ENCODE peak calls at places on chromosomes 2 and 18, in eight cellular contexts. U is right cardiac atrium; B is Right ventricle myocardium superior; X is aorta; H is CD4-positive, alpha-beta T cell; Z is left cardiac atrium; G is gastrocnemius medialis; L is mucosa of descending colon. E is an unnamed sample.

GRCh38 chr18:36298113-36298701 is 694 bp downstream of the FHOD3 start:
- ATAC-seq in B (peak; percentile 25), U (peak; percentile 5), G (peak; percentile 36), L (peak; percentile 34), X (peak; percentile 30), H (no peak), Z (peak; percentile 24), E (peak; percentile 27)

GRCh38 chr2:99141110-99142108 is at the start of gene C2orf15:
- ATAC-seq in L (peak; percentile 97), B (peak; percentile 99), X (peak; percentile 97), G (peak; percentile 96), H (peak; percentile 85), Z (peak; percentile 97), U (peak; percentile 99), E (peak; percentile 98)

GRCh38 chr18:36419913-36420531 is 122.5 kb downstream of the FHOD3 start:
- ATAC-seq in Z (peak; percentile 25), H (no peak), X (peak; percentile 42), U (peak; percentile 32), B (peak; percentile 35), G (peak; percentile 93), L (peak; percentile 98), E (peak; percentile 97)

GRCh38 chr2:240876475-240877251 is 8.0 kb downstream of the AGXT start:
- ATAC-seq in X (peak; percentile 5), H (no peak), B (peak; percentile 41), Z (peak; percentile 66), L (peak; percentile 78), U (peak; percentile 30), G (no peak), E (no peak)

GRCh38 chr18:2410688-2411087 is 160.6 kb downstream of the METTL4 start:
- ATAC-seq in H (no peak), U (no peak), X (no peak), G (no peak), B (no peak), Z (no peak), L (no peak), E (peak; percentile 55)

GRCh38 chr18:69956037-69956436 is 8.4 kb upstream of the CD226 start:
- ATAC-seq in H (peak; percentile 15), G (no peak), U (no peak), B (no peak), L (peak; percentile 35), Z (no peak), X (no peak), E (no peak)

GRCh38 chr2:65647249-65647842 is 214.9 kb upstream of the SPRED2 start:
- ATAC-seq in U (no peak), B (no peak), Z (no peak), X (no peak), L (no peak), H (no peak), G (no peak), E (no peak)

GRCh38 chr18:68916734-68917133 is 118.9 kb downstream of the CCDC102B start:
- ATAC-seq in Z (no peak), B (no peak), H (no peak), U (no peak), L (no peak), G (no peak), X (no peak), E (peak; percentile 45)

GRCh38 chr2:3222636-3223035 is 155.0 kb downstream of the EIPR1 start:
- ATAC-seq in B (no peak), X (no peak), L (peak; percentile 30), Z (no peak), G (no peak), H (peak; percentile 81), U (no peak), E (no peak)

GRCh38 chr18:48080546-48080945 is 150.1 kb upstream of the SMAD2 start:
- ATAC-seq in X (no peak), Z (no peak), U (no peak), G (no peak), L (no peak), B (no peak), H (no peak), E (no peak)

GRCh38 chr18:51711298-51711889 is 513.9 kb upstream of the MEX3C start:
- ATAC-seq in U (no peak), H (no peak), L (no peak), G (no peak), B (no peak), X (no peak), Z (no peak), E (no peak)

GRCh38 chr18:35756506-35757117 is 175.1 kb downstream of the GALNT1 start:
- ATAC-seq in X (peak; percentile 81), G (peak; percentile 66), U (peak; percentile 84), L (peak; percentile 77), H (peak; percentile 57), Z (peak; percentile 70), B (peak; percentile 91), E (peak; percentile 63)

GRCh38 chr2:169709970-169710369 is 15.7 kb downstream of the PHOSPHO2 start:
- ATAC-seq in H (no peak), B (no peak), L (peak; percentile 16), G (no peak), X (no peak), Z (no peak), U (no peak), E (no peak)

GRCh38 chr18:2002178-2002577 is 569.1 kb downstream of the METTL4 start:
- ATAC-seq in H (no peak), X (peak; percentile 33), L (no peak), Z (peak; percentile 19), B (peak; percentile 87), U (peak; percentile 87), G (peak; percentile 33), E (no peak)

GRCh38 chr18:63465059-63465458 is 11.7 kb upstream of the SERPINB5 start:
- ATAC-seq in Z (no peak), G (no peak), B (no peak), L (no peak), X (no peak), H (no peak), U (no peak), E (peak; percentile 20)

GRCh38 chr18:34397286-34397896 is 172.7 kb upstream of the NOL4 start:
- ATAC-seq in Z (no peak), H (no peak), U (no peak), G (no peak), X (no peak), B (no peak), L (peak; percentile 20), E (no peak)

GRCh38 chr18:58417752-58418151 is 211.1 kb downstream of the ALPK2 start:
- ATAC-seq in L (no peak), U (no peak), B (no peak), Z (no peak), H (no peak), G (no peak), X (no peak), E (no peak)

GRCh38 chr18:11955299-11956029 is 25.8 kb upstream of the IMPA2 start:
- ATAC-seq in U (peak; percentile 43), G (no peak), H (no peak), Z (no peak), X (no peak), B (no peak), L (no peak), E (peak; percentile 68)

GRCh38 chr2:223472771-223473170 is 129.4 kb downstream of the SCG2 start:
- ATAC-seq in H (no peak), L (no peak), Z (no peak), X (no peak), U (no peak), G (no peak), B (no peak), E (no peak)

GRCh38 chr18:63150942-63151421 is 168.6 kb downstream of the BCL2 start:
- ATAC-seq in L (no peak), H (no peak), Z (no peak), G (no peak), X (no peak), U (no peak), B (no peak), E (no peak)

GRCh38 chr18:22283397-22283796 is 114.0 kb downstream of the GATA6 start:
- ATAC-seq in L (peak; percentile 3), B (no peak), Z (no peak), G (no peak), H (no peak), X (no peak), U (no peak), E (no peak)

GRCh38 chr2:218732761-218733158 is 22.1 kb downstream of the TTLL4 start:
- ATAC-seq in Z (no peak), X (no peak), U (no peak), H (no peak), G (no peak), L (peak; percentile 38), B (no peak), E (no peak)

GRCh38 chr2:96580771-96581170 is 44.2 kb downstream of the ARID5A start:
- ATAC-seq in G (no peak), B (peak; percentile 39), L (peak; percentile 9), X (no peak), H (no peak), U (peak; percentile 66), Z (no peak), E (no peak)

GRCh38 chr2:18910843-18911242 is 321.5 kb upstream of the NT5C1B start:
- ATAC-seq in G (peak; percentile 33), L (no peak), U (no peak), H (no peak), X (no peak), B (no peak), Z (no peak), E (no peak)

GRCh38 chr2:106885981-106886915 is at the start of gene ST6GAL2:
- ATAC-seq in L (peak; percentile 72), U (peak; percentile 72), B (peak; percentile 63), Z (peak; percentile 71), H (no peak), X (peak; percentile 86), G (no peak), E (peak; percentile 62)

GRCh38 chr2:230748087-230748486 is 35.4 kb downstream of the CAB39 start:
- ATAC-seq in U (no peak), B (no peak), X (no peak), H (no peak), G (no peak), Z (no peak), L (no peak), E (peak; percentile 74)

GRCh38 chr2:27973592-27973991 is 83.1 kb downstream of the BABAM2 start:
- ATAC-seq in Z (no peak), X (no peak), B (no peak), U (no peak), G (no peak), H (no peak), L (no peak), E (peak; percentile 38)

GRCh38 chr2:56382466-56382865 is 198.7 kb downstream of the CCDC85A start:
- ATAC-seq in B (no peak), H (no peak), L (peak; percentile 97), Z (no peak), G (no peak), U (no peak), X (no peak), E (no peak)

GRCh38 chr2:9318461-9319337 is 104.6 kb downstream of the ITGB1BP1 start:
- ATAC-seq in Z (peak; percentile 80), B (peak; percentile 80), U (peak; percentile 85), X (peak; percentile 47), L (peak; percentile 82), H (no peak), G (peak; percentile 71), E (peak; percentile 3)

GRCh38 chr18:23354625-23355024 is 98.5 kb upstream of the RIOK3 start:
- ATAC-seq in L (no peak), Z (no peak), G (no peak), H (no peak), B (no peak), X (no peak), U (no peak), E (no peak)

GRCh38 chr18:35063875-35064274 is 22.7 kb downstream of the MAPRE2 start:
- ATAC-seq in Z (no peak), B (peak; percentile 14), H (no peak), X (no peak), U (no peak), G (no peak), L (no peak), E (no peak)

GRCh38 chr2:213229814-213230213 is 54.5 kb upstream of the SPAG16 start:
- ATAC-seq in U (no peak), X (no peak), Z (no peak), B (no peak), L (no peak), H (no peak), G (no peak), E (peak; percentile 90)